ENCODE peak calls at places on chromosomes 12 and 14, in eight cellular contexts. T is left ventricle myocardium inferior; A is CD4-positive, CD25-positive, alpha-beta regulatory T cell; O is esophagus squamous epithelium; J is GM23248; F is HAP-1; V is Panc1; D is cardiac muscle cell. Q is an unnamed sample. For H3K4me1, the result is how much of the 10 kb centered on the place peaks cover.

GRCh38 chr14:54278087-54278486 is 118.7 kb upstream of the CDKN3 start:
- DNase-seq in A (no peak), T (no peak), F (peak), O (no peak), D (peak), J (no peak), V (no peak), Q (no peak)

GRCh38 chr14:84527706-84528105 is 1002.2 kb upstream of the FLRT2 start:
- DNase-seq in T (no peak), O (no peak), D (no peak), J (no peak), F (no peak), A (no peak), V (no peak), Q (no peak)

GRCh38 chr14:64719601-64720000 is 15.4 kb downstream of the PLEKHG3 start:
- DNase-seq in J (no peak), D (no peak), F (no peak), T (no peak), O (no peak), V (no peak), A (no peak), Q (no peak)

GRCh38 chr14:50061664-50062437 is 54.5 kb downstream of the VCPKMT start:
- DNase-seq in F (no peak), T (no peak), D (peak), A (peak), J (peak), O (peak), V (no peak), Q (no peak)

GRCh38 chr14:64755661-64756265 is 51.5 kb downstream of the PLEKHG3 start:
- DNase-seq in A (peak), V (no peak), F (no peak), O (no peak), D (no peak), J (peak), T (no peak), Q (no peak)

GRCh38 chr12:40446385-40446784 is 221.6 kb downstream of the LRRK2 start:
- DNase-seq in D (no peak), T (no peak), O (no peak), A (peak), F (no peak), V (no peak), J (peak), Q (no peak)

GRCh38 chr14:51491036-51491545 is 160.6 kb upstream of the FRMD6 start:
- DNase-seq in J (no peak), T (no peak), O (no peak), F (no peak), V (no peak), A (no peak), D (no peak), Q (no peak)

GRCh38 chr14:53306926-53307325 is 153.8 kb upstream of the DDHD1 start:
- DNase-seq in J (peak), T (no peak), V (no peak), F (no peak), O (no peak), D (peak), A (no peak), Q (no peak)

GRCh38 chr14:61525293-61526011 is 169.9 kb upstream of the HIF1A start:
- DNase-seq in V (no peak), T (peak), F (no peak), J (peak), D (peak), O (peak), A (peak), Q (peak)

GRCh38 chr14:86673523-86673969 is 1143.6 kb downstream of the FLRT2 start:
- DNase-seq in J (no peak), O (no peak), F (no peak), A (no peak), V (no peak), T (no peak), D (no peak), Q (no peak)

GRCh38 chr12:51335931-51336330 is 10.5 kb downstream of the CELA1 start:
- DNase-seq in T (no peak), F (no peak), O (no peak), D (peak), J (no peak), A (no peak), V (no peak), Q (no peak)

GRCh38 chr14:33954016-33954598 is 3.2 kb upstream of the EGLN3 start:
- DNase-seq in D (no peak), V (no peak), F (no peak), A (no peak), J (no peak), O (no peak), T (no peak), Q (no peak)

GRCh38 chr14:99118946-99119345 is 153.1 kb downstream of the BCL11B start:
- DNase-seq in F (no peak), V (no peak), A (no peak), D (no peak), T (no peak), O (no peak), J (no peak), Q (no peak)

GRCh38 chr12:53100466-53101151 is 2.7 kb upstream of the SOAT2 start:
- DNase-seq in J (no peak), T (no peak), A (no peak), D (no peak), F (no peak), V (no peak), O (no peak), Q (no peak)

GRCh38 chr14:28143340-28143739 is 623.2 kb upstream of the FOXG1 start:
- DNase-seq in F (no peak), T (no peak), J (no peak), A (no peak), O (no peak), D (no peak), V (no peak), Q (no peak)

GRCh38 chr12:84329933-84330332 is 582.7 kb downstream of the SLC6A15 start:
- DNase-seq in O (no peak), J (no peak), T (no peak), A (no peak), F (no peak), V (no peak), D (no peak), Q (no peak)

GRCh38 chr14:94770251-94770749 is 387 bp upstream of the GSC start:
- DNase-seq in A (no peak), F (peak), J (no peak), D (no peak), O (no peak), V (no peak), T (no peak), Q (no peak)

GRCh38 chr14:22303589-22304195 is 285.3 kb downstream of the DAD1 start:
- DNase-seq in J (peak), V (no peak), T (no peak), O (no peak), F (no peak), D (peak), A (no peak), Q (no peak)

GRCh38 chr14:34650786-34651584 is 21.0 kb upstream of the SNX6 start:
- DNase-seq in A (no peak), J (peak), O (no peak), T (no peak), V (no peak), D (peak), F (no peak), Q (no peak)

GRCh38 chr12:24014240-24014639 is 64.8 kb upstream of the SOX5 start:
- DNase-seq in O (no peak), T (no peak), F (no peak), V (no peak), A (no peak), J (no peak), D (no peak), Q (no peak)

GRCh38 chr14:41830679-41831078 is 224.0 kb downstream of the LRFN5 start:
- DNase-seq in O (no peak), J (peak), T (no peak), V (no peak), A (no peak), F (no peak), D (peak), Q (no peak)

GRCh38 chr12:103771466-103771865 is 69.6 kb downstream of the NT5DC3 start:
- DNase-seq in J (peak), A (no peak), T (no peak), F (peak), O (no peak), D (peak), V (no peak), Q (no peak)

GRCh38 chr14:101571004-101571403 is 9.7 kb downstream of the DIO3 start:
- DNase-seq in T (no peak), J (no peak), V (no peak), A (no peak), F (no peak), O (no peak), D (no peak), Q (no peak)

GRCh38 chr12:121748571-121749265 is 36.2 kb downstream of the TMEM120B start:
- DNase-seq in T (no peak), A (peak), J (peak), F (no peak), D (peak), O (no peak), V (peak), Q (no peak)

GRCh38 chr14:21298358-21298757 is 18.5 kb downstream of the RPGRIP1 start:
- DNase-seq in D (no peak), A (no peak), F (no peak), V (no peak), J (no peak), T (no peak), O (no peak), Q (no peak)

GRCh38 chr14:70856851-70857498 is 47.7 kb upstream of the MAP3K9 start:
- DNase-seq in D (peak), O (no peak), J (peak), F (no peak), T (no peak), V (no peak), A (peak), Q (no peak)

DNA sequence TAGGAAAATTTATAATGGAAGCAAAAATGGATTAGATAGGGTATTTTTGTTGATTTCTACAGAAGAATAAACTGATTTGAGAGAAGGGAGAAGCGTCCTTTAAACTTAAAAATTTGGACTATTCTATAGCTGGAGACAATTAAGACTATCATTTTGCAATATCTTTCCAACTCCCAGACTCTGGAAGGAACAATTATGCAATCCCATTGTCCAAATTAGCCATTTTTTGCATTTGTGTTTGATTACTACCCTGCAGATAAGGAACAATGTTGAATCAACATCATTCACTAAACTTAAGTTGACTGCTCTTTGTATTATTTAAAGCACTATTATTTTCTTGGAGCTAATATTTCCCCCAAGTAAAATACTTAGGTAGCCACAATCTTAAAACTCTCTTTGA is 34.8 kb upstream of the SELPLG start:
- DNase-seq in F (no peak), J (peak), V (no peak), D (peak), T (no peak), A (no peak), O (no peak), Q (no peak)
- H3K4me1 ChIP-seq in F (under half), J (half or more), V (under half), D (under half), T (half or more), A (under half), O (under half), Q (half or more)

GRCh38 chr14:100297320-100298300 is 8.6 kb downstream of the SLC25A29 start:
- DNase-seq in D (peak), J (peak), F (no peak), T (peak), V (no peak), A (no peak), O (no peak), Q (peak)

GRCh38 chr14:100294963-100295330 is 11.3 kb downstream of the SLC25A29 start:
- DNase-seq in A (no peak), J (no peak), V (no peak), O (no peak), D (no peak), T (no peak), F (no peak), Q (peak)

GRCh38 chr14:100295376-100296105 is 10.7 kb downstream of the SLC25A29 start:
- DNase-seq in A (no peak), O (no peak), T (no peak), V (no peak), J (no peak), F (no peak), D (no peak), Q (peak)

GRCh38 chr14:100294213-100294962 is 11.9 kb downstream of the SLC25A29 start:
- DNase-seq in D (peak), V (no peak), J (peak), A (no peak), F (peak), T (peak), O (no peak), Q (no peak)

GRCh38 chr14:100296106-100296651 is 10.1 kb downstream of the SLC25A29 start:
- DNase-seq in A (no peak), O (no peak), V (no peak), T (no peak), D (no peak), J (no peak), F (no peak), Q (no peak)
- H3K4me1 ChIP-seq in A (under half), O (under half), V (under half), T (under half), D (under half), J (under half), F (under half), Q (under half)

GRCh38 chr12:98351089-98351488 is 164.3 kb upstream of the TMPO start:
- DNase-seq in D (no peak), V (no peak), J (no peak), O (no peak), F (no peak), T (no peak), A (no peak), Q (no peak)
- H3K4me1 ChIP-seq in D (under half), V (under half), J (under half), O (under half), F (under half), T (under half), A (under half), Q (under half)

DNA sequence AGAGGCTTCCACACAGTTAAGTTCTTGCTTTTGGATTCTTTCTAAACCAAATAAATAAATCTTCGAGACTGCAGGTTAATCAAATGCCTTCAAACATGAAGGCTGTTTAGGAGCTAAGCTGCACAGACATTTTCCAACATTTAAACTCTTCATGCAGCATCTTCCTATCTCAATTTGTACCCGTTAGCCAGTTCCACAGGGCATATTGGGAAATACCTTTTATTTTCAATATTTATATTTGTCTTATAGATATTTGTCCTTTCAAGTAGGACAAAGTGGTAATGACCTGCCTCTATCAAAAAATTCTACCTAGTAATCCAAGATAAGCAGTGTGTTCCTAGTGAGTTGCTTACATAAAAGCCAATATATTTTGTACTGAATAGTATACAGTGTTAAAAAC is 373.6 kb downstream of the DIO2 start:
- DNase-seq in D (no peak), O (no peak), F (no peak), A (no peak), T (no peak), J (no peak), V (no peak), Q (no peak)
- H3K4me1 ChIP-seq in D (under half), O (under half), F (under half), A (under half), T (under half), J (under half), V (under half), Q (under half)

GRCh38 chr14:68965261-68965761 is 13.8 kb downstream of the ACTN1 start:
- DNase-seq in F (no peak), D (no peak), J (no peak), V (no peak), A (no peak), O (no peak), T (no peak), Q (no peak)

GRCh38 chr14:68968721-68969120 is 10.4 kb downstream of the ACTN1 start:
- DNase-seq in A (no peak), D (no peak), F (no peak), T (no peak), O (no peak), J (no peak), V (no peak), Q (no peak)

GRCh38 chr14:68967459-68967940 is 11.6 kb downstream of the ACTN1 start:
- DNase-seq in V (no peak), T (no peak), J (no peak), A (no peak), D (no peak), F (no peak), O (no peak), Q (peak)

GRCh38 chr14:68968051-68968450 is 11.1 kb downstream of the ACTN1 start:
- DNase-seq in F (no peak), A (peak), O (no peak), D (no peak), J (no peak), T (no peak), V (no peak), Q (no peak)

DNA sequence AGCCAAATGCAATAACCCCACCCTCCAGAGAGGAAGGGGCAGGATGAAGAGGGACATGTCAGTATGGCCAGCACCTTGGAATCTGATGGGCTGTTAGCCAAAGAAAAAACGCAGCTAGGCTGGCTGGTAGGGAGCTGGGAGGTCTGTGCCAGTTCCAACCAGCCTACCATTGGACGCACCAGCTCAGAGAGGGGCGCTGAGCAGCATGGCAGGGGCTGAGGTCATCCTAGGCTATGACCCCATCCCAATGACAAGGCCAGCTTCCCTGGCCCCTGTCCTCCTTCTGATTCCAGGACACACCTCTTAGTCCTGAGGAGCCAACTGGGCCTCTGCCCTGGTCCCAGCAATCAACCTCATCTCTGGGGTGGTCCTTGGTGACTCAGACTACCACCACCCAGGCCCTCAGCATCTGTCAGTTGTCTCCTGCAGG is 12.2 kb downstream of the ACTN1 start:
- DNase-seq in T (no peak), J (no peak), O (no peak), F (no peak), D (no peak), A (no peak), V (no peak), Q (no peak)
- H3K4me1 ChIP-seq in T (half or more), J (half or more), O (half or more), F (under half), D (half or more), A (half or more), V (half or more), Q (half or more)

GRCh38 chr12:65631621-65632111 is 192.6 kb upstream of the HMGA2 start:
- DNase-seq in O (no peak), D (peak), A (no peak), J (peak), F (no peak), T (no peak), V (peak), Q (no peak)

GRCh38 chr12:65634626-65635331 is 189.5 kb upstream of the HMGA2 start:
- DNase-seq in V (no peak), T (no peak), F (no peak), A (no peak), O (no peak), D (no peak), J (peak), Q (no peak)

GRCh38 chr12:65630555-65630954 is 193.7 kb upstream of the HMGA2 start:
- DNase-seq in A (no peak), F (no peak), T (no peak), O (no peak), D (no peak), J (no peak), V (no peak), Q (no peak)

GRCh38 chr12:65634061-65634460 is 190.2 kb upstream of the HMGA2 start:
- DNase-seq in A (no peak), T (no peak), D (no peak), F (no peak), J (no peak), V (no peak), O (no peak), Q (no peak)

DNA sequence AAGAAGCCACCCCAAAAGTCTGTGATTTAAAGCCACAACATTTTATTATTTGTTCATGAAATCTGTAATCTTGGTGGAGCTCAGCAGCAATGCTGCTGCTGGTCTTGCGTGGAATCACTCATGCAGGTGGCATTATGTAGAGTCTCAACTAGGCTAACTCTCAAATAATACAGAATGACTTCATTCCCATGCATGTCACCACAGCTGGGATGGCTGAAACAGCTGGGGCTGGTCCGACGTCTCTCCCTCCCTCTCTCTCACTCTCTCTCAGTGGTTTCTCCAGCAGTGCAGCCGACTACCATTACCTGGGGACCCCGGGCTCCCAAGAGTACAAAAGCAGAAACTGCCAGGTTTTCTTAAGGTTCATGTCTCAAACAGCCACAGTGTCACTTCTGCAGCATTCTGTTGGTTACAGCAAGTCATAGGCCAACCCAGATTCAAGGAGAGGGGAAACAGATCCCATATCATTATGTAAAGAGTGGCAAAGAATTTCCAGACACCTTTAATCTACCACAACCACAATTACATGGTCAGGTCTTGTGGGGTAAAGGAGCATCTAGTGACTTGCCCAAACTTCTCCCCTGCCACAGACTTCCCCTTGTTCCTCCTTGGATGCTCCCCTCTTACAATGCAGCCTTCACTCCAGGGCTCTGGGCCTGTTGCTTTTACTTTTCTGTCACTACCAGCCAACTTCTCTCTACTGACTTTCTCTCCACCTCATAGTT is 192.0 kb upstream of the HMGA2 start:
- DNase-seq in T (no peak), J (peak), D (no peak), O (no peak), V (no peak), F (no peak), A (no peak), Q (peak)
- H3K4me1 ChIP-seq in T (under half), J (half or more), D (under half), O (under half), V (under half), F (under half), A (under half), Q (under half)

GRCh38 chr14:75979071-75979571 is 2.7 kb downstream of the TGFB3 start:
- DNase-seq in F (peak), J (peak), D (peak), A (peak), O (no peak), V (no peak), T (no peak), Q (no peak)
- H3K4me1 ChIP-seq in F (under half), J (under half), D (under half), A (under half), O (under half), V (under half), T (half or more), Q (under half)